ENCODE peak calls at places on chromosomes 1 and 21, in five cellular contexts. R is T-helper 17 cell, D is glutamatergic neuron, I is T-helper 9 cell, U is tibial artery. Z is an unnamed sample.

GRCh38 chr1:232854786-232855185 is 49.6 kb downstream of the MAP10 start:
- DNase-seq in R (no peak), D (no peak), I (no peak), U (no peak), Z (no peak)

GRCh38 chr1:95829581-95829980 is 595.6 kb downstream of the RWDD3 start:
- DNase-seq in R (no peak), D (no peak), I (no peak), U (no peak), Z (no peak)

GRCh38 chr1:176206006-176206960 is 803 bp downstream of the COP1 start:
- DNase-seq in R (no peak), D (peak; percentile 55), I (no peak), U (no peak), Z (no peak)

GRCh38 chr1:109733235-109733634 is 7.6 kb downstream of the GSTM3 start:
- DNase-seq in R (no peak), D (no peak), I (no peak), U (no peak), Z (no peak)

GRCh38 chr1:157626099-157626498 is 28.2 kb upstream of the FCRL4 start:
- DNase-seq in R (no peak), D (no peak), I (no peak), U (no peak), Z (peak; percentile 42)

GRCh38 chr1:169466259-169467230 is 19.2 kb downstream of the SLC19A2 start:
- DNase-seq in R (no peak), D (no peak), I (no peak), U (no peak), Z (no peak)

GRCh38 chr1:24892188-24893153 is 37.6 kb downstream of the RUNX3 start:
- DNase-seq in R (no peak), D (no peak), I (no peak), U (no peak), Z (no peak)

GRCh38 chr1:170558731-170559130 is 26.8 kb downstream of the GORAB start:
- DNase-seq in R (no peak), D (no peak), I (no peak), U (no peak), Z (no peak)

GRCh38 chr1:185238447-185238846 is 78.6 kb downstream of the IVNS1ABP start:
- DNase-seq in R (no peak), D (no peak), I (no peak), U (no peak), Z (no peak)

GRCh38 chr21:41620982-41621381 is 113.0 kb upstream of the TMPRSS2 start:
- DNase-seq in R (no peak), D (no peak), I (no peak), U (no peak), Z (no peak)

Z was measured in naive B cell.